ENCODE peak calls at places on chromosome 1, in four cellular contexts. One of them, this sample, is unnamed.
A peak's percentile ranks its signal among the peaks of the same experiment; 100 is the strongest.

GRCh38 chr1:66168919-66169725 is 364.8 kb upstream of the SGIP1 start:
- DNase-seq in K562: no peak
- DNase-seq in H1: no peak
- DNase-seq in GM12878: no peak
- DNase-seq in this sample: no peak

GRCh38 chr1:234618726-234619049 is 8.7 kb upstream of the IRF2BP2 start:
- DNase-seq in K562: no peak
- DNase-seq in H1: no peak
- DNase-seq in GM12878: no peak
- DNase-seq in this sample: no peak

GRCh38 chr1:230122361-230123279 is 55.6 kb downstream of the GALNT2 start:
- DNase-seq in K562: no peak
- DNase-seq in H1: no peak
- DNase-seq in GM12878: no peak
- DNase-seq in this sample: no peak

GRCh38 chr1:183635112-183635605 is 424 bp downstream of the ARPC5 start:
- DNase-seq in K562: peak; percentile 62
- DNase-seq in H1: peak; percentile 64
- DNase-seq in GM12878: no peak
- DNase-seq in this sample: no peak

GRCh38 chr1:216686860-216687545 is 36.2 kb downstream of the ESRRG start:
- DNase-seq in K562: no peak
- DNase-seq in H1: no peak
- DNase-seq in GM12878: no peak
- DNase-seq in this sample: no peak

GRCh38 chr1:183619719-183620118 is 15.9 kb downstream of the ARPC5 start:
- DNase-seq in K562: no peak
- DNase-seq in H1: no peak
- DNase-seq in GM12878: no peak
- DNase-seq in this sample: no peak

GRCh38 chr1:212981571-212982328 is 31.4 kb downstream of the VASH2 start:
- DNase-seq in K562: no peak
- DNase-seq in H1: peak; percentile 43
- DNase-seq in GM12878: peak; percentile 93
- DNase-seq in this sample: no peak

GRCh38 chr1:61568460-61569211 is 156.3 kb downstream of the TM2D1 start:
- DNase-seq in K562: no peak
- DNase-seq in H1: no peak
- DNase-seq in GM12878: no peak
- DNase-seq in this sample: no peak

GRCh38 chr1:61043010-61043820 is 39.1 kb upstream of the NFIA start:
- DNase-seq in K562: no peak
- DNase-seq in H1: peak; percentile 99
- DNase-seq in GM12878: no peak
- DNase-seq in this sample: peak; percentile 37

DNA sequence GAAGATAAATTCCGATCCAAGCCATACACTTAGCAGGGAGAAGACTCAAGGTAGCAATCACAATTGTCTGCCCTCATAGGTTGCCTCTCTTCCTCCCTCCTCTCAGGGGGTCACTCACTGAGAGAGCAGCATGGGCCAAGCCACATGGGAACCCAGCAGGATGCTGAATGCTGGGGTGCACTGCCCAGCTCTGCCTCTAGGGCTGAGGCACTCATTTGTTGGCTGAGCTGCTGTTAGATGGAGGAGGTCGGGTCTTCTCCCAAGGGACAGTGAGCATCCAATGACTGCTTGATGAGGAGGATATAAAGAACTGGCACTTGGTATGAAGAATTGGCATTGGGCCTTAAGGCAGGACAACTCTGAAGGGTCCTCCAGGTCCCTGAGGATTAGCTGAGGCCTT is 418.8 kb downstream of the SIPA1L2 start:
- DNase-seq in K562: no peak
- DNase-seq in H1: peak; percentile 75
- DNase-seq in GM12878: no peak
- DNase-seq in this sample: peak; percentile 2
- TF ChIP-seq HDAC6 in K562: no peak
- TF ChIP-seq HDAC6 in H1: no peak
- TF ChIP-seq HDAC6 in GM12878: no peak
- TF ChIP-seq HDAC6 in this sample: no peak

GRCh38 chr1:3786468-3787346 is 9.6 kb downstream of the LRRC47 start:
- DNase-seq in K562: no peak
- DNase-seq in H1: no peak
- DNase-seq in GM12878: no peak
- DNase-seq in this sample: no peak

GRCh38 chr1:3785458-3786157 is 10.7 kb downstream of the LRRC47 start:
- DNase-seq in K562: peak; percentile 65
- DNase-seq in H1: peak; percentile 84
- DNase-seq in GM12878: no peak
- DNase-seq in this sample: peak; percentile 60

GRCh38 chr1:3780901-3781300 is 8.4 kb downstream of the SMIM1 start:
- DNase-seq in K562: no peak
- DNase-seq in H1: no peak
- DNase-seq in GM12878: no peak
- DNase-seq in this sample: no peak

GRCh38 chr1:3785045-3785444 is 11.3 kb downstream of the LRRC47 start:
- DNase-seq in K562: no peak
- DNase-seq in H1: no peak
- DNase-seq in GM12878: no peak
- DNase-seq in this sample: peak; percentile 89

DNA sequence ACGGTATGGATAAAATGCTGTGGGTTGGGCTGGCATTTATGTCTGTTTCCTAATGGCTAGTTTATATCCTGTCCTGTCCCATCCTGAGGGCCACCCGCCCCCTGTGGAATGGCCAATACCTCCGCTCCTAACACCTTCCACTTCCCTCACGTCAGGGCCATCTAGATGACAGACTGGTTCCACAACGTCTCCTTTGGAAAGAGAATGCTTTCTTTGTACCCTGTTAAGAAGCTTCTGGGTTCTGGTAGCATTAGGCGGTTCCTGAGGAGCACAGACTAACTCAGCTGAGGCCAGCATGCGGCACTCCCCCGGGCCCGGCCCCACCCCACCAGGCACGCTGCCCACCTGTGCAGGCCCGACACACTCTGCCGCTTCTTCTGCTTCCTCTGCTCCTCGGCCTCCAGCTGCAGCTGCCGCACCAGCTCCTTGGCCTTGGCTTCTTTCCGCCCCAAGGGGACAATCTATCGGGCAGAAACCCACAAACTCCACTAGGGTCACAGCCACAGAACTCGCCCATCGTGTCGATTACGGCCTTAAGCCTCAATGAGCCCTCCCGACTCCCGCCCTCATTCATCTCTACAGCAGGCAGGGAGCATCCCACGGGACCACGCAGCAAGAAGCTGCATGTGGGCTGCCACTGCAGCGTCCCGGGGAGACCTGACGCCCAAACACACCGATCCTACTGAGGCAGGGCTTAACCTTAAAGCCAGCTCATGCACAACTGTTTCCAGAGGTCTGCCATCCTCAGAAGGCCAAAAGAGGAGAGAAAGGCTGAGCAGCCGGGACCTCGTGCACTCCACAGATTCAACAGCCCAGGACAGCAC is 11.3 kb downstream of the SMIM1 start:
- DNase-seq in K562: no peak
- DNase-seq in H1: no peak
- DNase-seq in GM12878: no peak
- DNase-seq in this sample: no peak
- TF ChIP-seq HDAC6 in K562: no peak
- TF ChIP-seq HDAC6 in H1: no peak
- TF ChIP-seq HDAC6 in GM12878: no peak
- TF ChIP-seq HDAC6 in this sample: no peak

DNA sequence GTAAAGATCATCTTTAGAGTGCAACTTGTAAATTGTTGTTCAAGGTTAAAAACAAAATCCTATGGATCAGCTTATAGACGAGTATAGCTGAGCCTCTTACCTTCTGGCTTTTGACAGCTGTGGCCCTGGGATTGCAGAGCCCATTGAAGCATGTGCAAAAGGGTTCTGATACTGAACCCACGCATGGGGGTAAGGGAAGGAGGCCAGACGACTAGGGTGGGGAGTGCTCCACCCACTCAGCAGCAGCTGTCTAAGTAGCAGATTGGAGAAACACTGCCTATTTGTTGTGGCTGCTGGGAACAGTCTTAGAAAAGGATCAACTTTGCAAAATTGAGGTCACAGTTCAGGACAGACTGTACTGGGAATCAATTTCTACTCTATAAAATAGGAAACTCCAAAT is 16.1 kb downstream of the CD101 start:
- DNase-seq in K562: no peak
- DNase-seq in H1: no peak
- DNase-seq in GM12878: no peak
- DNase-seq in this sample: no peak
- TF ChIP-seq HDAC6 in K562: no peak
- TF ChIP-seq HDAC6 in H1: no peak
- TF ChIP-seq HDAC6 in GM12878: no peak
- TF ChIP-seq HDAC6 in this sample: no peak

GRCh38 chr1:106817626-106818025 is 238.8 kb upstream of the PRMT6 start:
- DNase-seq in K562: no peak
- DNase-seq in H1: no peak
- DNase-seq in GM12878: no peak
- DNase-seq in this sample: no peak

GRCh38 chr1:106814418-106814817 is 242.1 kb upstream of the PRMT6 start:
- DNase-seq in K562: no peak
- DNase-seq in H1: no peak
- DNase-seq in GM12878: no peak
- DNase-seq in this sample: no peak
- TF ChIP-seq HDAC6 in K562: no peak
- TF ChIP-seq HDAC6 in H1: no peak
- TF ChIP-seq HDAC6 in GM12878: no peak
- TF ChIP-seq HDAC6 in this sample: no peak

GRCh38 chr1:109969430-109969829 is 15.1 kb upstream of the AHCYL1 start:
- DNase-seq in K562: no peak
- DNase-seq in H1: no peak
- DNase-seq in GM12878: no peak
- DNase-seq in this sample: no peak
- TF ChIP-seq HDAC6 in K562: no peak
- TF ChIP-seq HDAC6 in H1: no peak
- TF ChIP-seq HDAC6 in GM12878: no peak
- TF ChIP-seq HDAC6 in this sample: no peak

GRCh38 chr1:168654198-168654910 is 74.7 kb downstream of the DPT start:
- DNase-seq in K562: no peak
- DNase-seq in H1: no peak
- DNase-seq in GM12878: no peak
- DNase-seq in this sample: no peak
- TF ChIP-seq HDAC6 in K562: no peak
- TF ChIP-seq HDAC6 in H1: no peak
- TF ChIP-seq HDAC6 in GM12878: no peak
- TF ChIP-seq HDAC6 in this sample: no peak

GRCh38 chr1:89257036-89257435 is 15.6 kb downstream of the GBP5 start:
- DNase-seq in K562: no peak
- DNase-seq in H1: no peak
- DNase-seq in GM12878: no peak
- DNase-seq in this sample: no peak
- TF ChIP-seq HDAC6 in K562: no peak
- TF ChIP-seq HDAC6 in H1: no peak
- TF ChIP-seq HDAC6 in GM12878: no peak
- TF ChIP-seq HDAC6 in this sample: no peak

DNA sequence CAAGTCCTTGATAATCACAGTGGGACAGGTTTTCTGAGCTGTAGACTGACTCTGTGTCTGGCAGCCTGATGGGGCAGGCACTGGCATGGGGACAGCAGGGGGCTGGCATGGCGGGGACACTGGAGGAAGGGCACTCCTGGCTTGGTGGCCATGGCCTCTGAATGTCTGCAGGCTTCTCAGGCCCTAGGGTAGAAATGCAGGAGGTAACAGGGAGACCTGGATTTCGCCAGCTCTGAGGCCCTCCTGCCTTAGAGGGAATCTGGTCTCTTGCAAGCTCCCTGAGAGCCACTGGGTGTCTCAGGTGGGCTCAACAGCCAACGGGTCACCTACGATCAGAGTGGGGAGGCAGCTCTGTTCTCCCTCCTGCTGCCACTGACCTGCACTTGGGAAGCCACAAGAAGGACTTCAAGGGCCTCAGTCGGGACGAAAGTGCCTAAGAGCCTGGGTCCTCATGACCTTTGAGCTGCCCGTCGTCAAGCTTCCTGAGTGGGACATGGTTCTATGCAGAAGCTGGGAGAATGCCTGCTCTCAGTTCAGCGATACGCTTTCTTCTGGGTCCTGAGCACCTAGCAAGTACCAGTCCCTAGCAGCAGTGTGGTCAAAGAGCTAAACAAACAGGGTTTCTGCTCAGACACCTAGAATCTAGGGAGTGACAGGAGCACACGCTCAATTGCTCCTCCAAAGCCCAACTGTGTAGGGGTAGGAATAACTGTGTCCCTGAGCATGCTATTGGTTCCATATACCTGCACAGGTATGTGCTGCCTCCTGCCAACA is 569.0 kb downstream of the PTPRU start:
- DNase-seq in K562: no peak
- DNase-seq in H1: peak; percentile 39
- DNase-seq in GM12878: no peak
- DNase-seq in this sample: no peak
- TF ChIP-seq HDAC6 in K562: no peak
- TF ChIP-seq HDAC6 in H1: no peak
- TF ChIP-seq HDAC6 in GM12878: no peak
- TF ChIP-seq HDAC6 in this sample: no peak

GRCh38 chr1:113654883-113655282 is 104.4 kb downstream of the PHTF1 start:
- DNase-seq in K562: no peak
- DNase-seq in H1: no peak
- DNase-seq in GM12878: no peak
- DNase-seq in this sample: no peak
- TF ChIP-seq HDAC6 in K562: no peak
- TF ChIP-seq HDAC6 in H1: no peak
- TF ChIP-seq HDAC6 in GM12878: no peak
- TF ChIP-seq HDAC6 in this sample: no peak